ENCODE peak calls at places on chromosomes 2 and 18, in seven cellular contexts. B is activated T-cell treated with anti-CD3 and anti-CD28 coated beads for 24 hours; G is NCI-H82; A is HTR-8/SVneo; Z is brain microvascular endothelial cell; X is CD4-positive, CD25-positive, alpha-beta regulatory T cell; E is ACHN. W is an unnamed sample.

GRCh38 chr2:160477032-160477431 is 16.6 kb downstream of the RBMS1 start:
- DNase-seq in E (no peak), G (no peak), Z (peak; percentile 38), B (no peak), X (no peak), A (no peak), W (no peak)

GRCh38 chr2:30195011-30195410 is 36.3 kb upstream of the LBH start:
- DNase-seq in E (no peak), G (no peak), A (no peak), B (no peak), X (no peak), Z (no peak), W (no peak)

GRCh38 chr2:59654753-59655152 is 898.7 kb downstream of the BCL11A start:
- DNase-seq in Z (no peak), B (no peak), A (no peak), G (no peak), E (no peak), X (no peak), W (no peak)

GRCh38 chr2:3725002-3725401 is 21.6 kb downstream of the DCDC2C start:
- DNase-seq in X (no peak), Z (no peak), G (no peak), A (no peak), E (no peak), B (no peak), W (no peak)

GRCh38 chr2:157722580-157723234 is 94.0 kb upstream of the ACVR1C start:
- DNase-seq in X (peak; percentile 12), B (no peak), Z (no peak), G (no peak), A (no peak), E (peak; percentile 40), W (no peak)

GRCh38 chr2:127688405-127688804 is 12.9 kb upstream of the SFT2D3 start:
- DNase-seq in G (no peak), A (no peak), X (no peak), Z (no peak), E (no peak), B (no peak), W (no peak)

GRCh38 chr2:121480826-121481225 is 49.9 kb upstream of the RNU4ATAC start:
- DNase-seq in B (no peak), X (no peak), A (no peak), G (peak; percentile 24), E (peak; percentile 85), Z (peak; percentile 89), W (no peak)

GRCh38 chr18:46164920-46165319 is 60.7 kb downstream of the HAUS1 start:
- DNase-seq in G (no peak), E (no peak), X (no peak), Z (no peak), A (no peak), B (no peak), W (no peak)

GRCh38 chr18:22026889-22027288 is 142.5 kb upstream of the GATA6 start:
- DNase-seq in A (no peak), B (no peak), X (no peak), E (no peak), G (peak; percentile 54), Z (no peak), W (no peak)

GRCh38 chr2:233121856-233122255 is 61.7 kb downstream of the INPP5D start:
- DNase-seq in Z (no peak), A (no peak), B (no peak), E (no peak), G (no peak), X (no peak), W (no peak)

GRCh38 chr2:176685908-176686307 is 416.7 kb downstream of the MTX2 start:
- DNase-seq in E (no peak), A (no peak), Z (no peak), B (no peak), G (no peak), X (no peak), W (no peak)

GRCh38 chr2:23624378-23624777 is 239.4 kb downstream of the KLHL29 start:
- DNase-seq in G (peak; percentile 37), X (peak; percentile 34), E (no peak), A (no peak), B (no peak), Z (no peak), W (no peak)

GRCh38 chr2:42864641-42865280 is 72.4 kb upstream of the HAAO start:
- DNase-seq in G (no peak), A (no peak), E (no peak), Z (no peak), X (no peak), B (no peak), W (no peak)

GRCh38 chr18:3306391-3306790 is 44.5 kb downstream of the MYL12B start:
- DNase-seq in A (no peak), G (no peak), E (no peak), Z (no peak), B (no peak), X (no peak), W (no peak)

W was measured in progenitor cell of endocrine pancreas.